ENCODE peak calls at places on chromosomes 1 and 21, in four cellular contexts. D is mesenchymal stem cell, K is neuronal stem cell, P is H1. X is an unnamed sample.

GRCh38 chr1:85933901-85934300 is 222.7 kb downstream of the COL24A1 start:
- DNase-seq in K (no peak), P (no peak), D (peak; percentile 23), X (no peak)

GRCh38 chr21:43005635-43006034 is 31.3 kb downstream of the PKNOX1 start:
- DNase-seq in D (no peak), P (no peak), K (no peak), X (no peak)

GRCh38 chr1:154726443-154726842 is 118.5 kb upstream of the ADAR start:
- DNase-seq in P (no peak), D (no peak), K (no peak), X (no peak)

GRCh38 chr1:75643460-75643859 is 32.5 kb upstream of the SLC44A5 start:
- DNase-seq in P (no peak), D (no peak), K (no peak), X (no peak)

GRCh38 chr21:33117268-33117888 is 47.4 kb downstream of the OLIG1 start:
- DNase-seq in P (no peak), K (no peak), D (no peak), X (no peak)

GRCh38 chr21:35273331-35273730 is 224.2 kb upstream of the RUNX1 start:
- DNase-seq in D (no peak), K (no peak), P (no peak), X (peak; percentile 35)

GRCh38 chr1:185526318-185527307 is 207.6 kb upstream of the HMCN1 start:
- DNase-seq in K (no peak), D (no peak), P (no peak), X (no peak)

GRCh38 chr21:25373126-25374082 is 233.9 kb downstream of the MRPL39 start:
- DNase-seq in K (no peak), D (no peak), P (no peak), X (peak; percentile 79)

GRCh38 chr1:169321539-169321938 is 46.1 kb downstream of the NME7 start:
- DNase-seq in D (peak; percentile 18), P (no peak), K (no peak), X (no peak)

GRCh38 chr21:44337941-44338895 is 972 bp downstream of the CFAP410 start:
- DNase-seq in P (no peak), K (peak; percentile 53), D (peak; percentile 78), X (peak; percentile 90)

GRCh38 chr1:206635983-206636354 is 633 bp downstream of the DYRK3 start:
- DNase-seq in P (no peak), D (no peak), K (no peak), X (no peak)

GRCh38 chr1:58741689-58742553 is 41.9 kb downstream of the JUN start:
- DNase-seq in K (no peak), D (peak; percentile 53), P (no peak), X (no peak)

GRCh38 chr1:226825037-226825745 is 45.2 kb upstream of the PSEN2 start:
- DNase-seq in K (no peak), P (no peak), D (no peak), X (no peak)

GRCh38 chr1:165483412-165483811 is 38.5 kb upstream of the RXRG start:
- DNase-seq in K (no peak), P (no peak), D (no peak), X (no peak)

GRCh38 chr1:185568155-185569123 is 165.8 kb upstream of the HMCN1 start:
- DNase-seq in K (no peak), P (no peak), D (no peak), X (no peak)

GRCh38 chr21:35113064-35113463 is 64.0 kb upstream of the RUNX1 start:
- DNase-seq in P (no peak), K (no peak), D (peak; percentile 41), X (no peak)

GRCh38 chr1:222554177-222554576 is 6.3 kb upstream of the HHIPL2 start:
- DNase-seq in K (no peak), P (no peak), D (no peak), X (no peak)

GRCh38 chr1:46931151-46931550 is 10.1 kb downstream of the CYP4A11 start:
- DNase-seq in D (no peak), K (no peak), P (no peak), X (no peak)

GRCh38 chr1:153513666-153514065 is 22.1 kb downstream of the S100A6 start:
- DNase-seq in D (no peak), K (no peak), P (no peak), X (no peak)

GRCh38 chr1:172697463-172698100 is 38.7 kb downstream of the FASLG start:
- DNase-seq in P (no peak), D (no peak), K (no peak), X (no peak)

GRCh38 chr1:77796695-77797405 is 17.4 kb downstream of the MIGA1 start:
- DNase-seq in D (no peak), P (no peak), K (no peak), X (no peak)

GRCh38 chr1:53348491-53349368 is 20.9 kb upstream of the LRP8 start:
- DNase-seq in D (no peak), K (no peak), P (no peak), X (peak; percentile 27)

GRCh38 chr1:214416417-214417212 is 134.8 kb downstream of the PTPN14 start:
- DNase-seq in K (no peak), D (peak; percentile 82), P (no peak), X (no peak)

GRCh38 chr1:47587891-47588582 is 150.2 kb downstream of the FOXD2 start:
- DNase-seq in P (no peak), K (no peak), D (peak; percentile 36), X (peak; percentile 25)

GRCh38 chr1:155169541-155169940 is 3.6 kb downstream of the KRTCAP2 start:
- DNase-seq in K (no peak), P (no peak), D (no peak), X (no peak)

GRCh38 chr1:47703161-47703825 is 265.4 kb downstream of the FOXD2 start:
- DNase-seq in K (no peak), D (no peak), P (no peak), X (no peak)

GRCh38 chr1:194469282-194469681 is 1282.9 kb upstream of the B3GALT2 start:
- DNase-seq in D (no peak), P (no peak), K (no peak), X (no peak)
- H2AFZ ChIP-seq in D (no peak overlapping the region), P (no peak overlapping the region), K (no peak overlapping the region), X (no peak overlapping the region)

GRCh38 chr1:28123461-28123961 is 35.1 kb upstream of the EYA3 start:
- DNase-seq in P (no peak), D (peak; percentile 65), K (no peak), X (no peak)
- H3K4me2 ChIP-seq in P (no peak overlapping the region), D (no peak overlapping the region), K (no peak overlapping the region), X (no peak overlapping the region)

GRCh38 chr21:16563795-16564194 is 834.0 kb downstream of the USP25 start:
- DNase-seq in D (no peak), K (peak; percentile 43), P (peak; percentile 66), X (peak; percentile 69)
- H2BK120ac ChIP-seq in D (no peak overlapping the region), K (no peak overlapping the region), P (no peak overlapping the region), X (no peak overlapping the region)

GRCh38 chr1:13871916-13872315 is 171.9 kb downstream of the PRDM2 start:
- DNase-seq in D (no peak), K (no peak), P (no peak), X (no peak)
- H2AFZ ChIP-seq in D (no peak overlapping the region), K (no peak overlapping the region), P (no peak overlapping the region), X (no peak overlapping the region)